ENCODE peak calls at places on chromosome 5, in five cellular contexts. One of them, this sample, is unnamed.

GRCh38 chr5:68884893-68885292 is 208.9 kb upstream of the SLC30A5 start:
- DNase-seq in astrocyte of the cerebellum: no peak
- DNase-seq in right lobe of liver: no peak
- DNase-seq in astrocyte of the spinal cord: no peak
- DNase-seq in progenitor cell of endocrine pancreas: no peak
- DNase-seq in this sample: no peak

GRCh38 chr5:84304591-84304990 is 80.1 kb downstream of the EDIL3 start:
- DNase-seq in astrocyte of the spinal cord: no peak
- DNase-seq in right lobe of liver: no peak
- DNase-seq in astrocyte of the cerebellum: no peak
- DNase-seq in progenitor cell of endocrine pancreas: no peak
- DNase-seq in this sample: no peak

GRCh38 chr5:98994636-98995035 is 65.8 kb upstream of the CHD1 start:
- DNase-seq in astrocyte of the spinal cord: no peak
- DNase-seq in astrocyte of the cerebellum: no peak
- DNase-seq in progenitor cell of endocrine pancreas: no peak
- DNase-seq in right lobe of liver: no peak
- DNase-seq in this sample: no peak

GRCh38 chr5:161925960-161926359 is 78.0 kb downstream of the GABRA1 start:
- DNase-seq in right lobe of liver: no peak
- DNase-seq in progenitor cell of endocrine pancreas: no peak
- DNase-seq in astrocyte of the spinal cord: no peak
- DNase-seq in astrocyte of the cerebellum: no peak
- DNase-seq in this sample: no peak

GRCh38 chr5:133382661-133383579 is 229.4 kb downstream of the FSTL4 start:
- DNase-seq in astrocyte of the cerebellum: no peak
- DNase-seq in right lobe of liver: no peak
- DNase-seq in progenitor cell of endocrine pancreas: no peak
- DNase-seq in astrocyte of the spinal cord: no peak
- DNase-seq in this sample: no peak

GRCh38 chr5:39459091-39459490 is 34.3 kb upstream of the DAB2 start:
- DNase-seq in astrocyte of the cerebellum: no peak
- DNase-seq in astrocyte of the spinal cord: no peak
- DNase-seq in progenitor cell of endocrine pancreas: no peak
- DNase-seq in right lobe of liver: no peak
- DNase-seq in this sample: no peak

GRCh38 chr5:159412284-159413046 is 82.2 kb upstream of the IL12B start:
- DNase-seq in progenitor cell of endocrine pancreas: no peak
- DNase-seq in astrocyte of the cerebellum: no peak
- DNase-seq in right lobe of liver: no peak
- DNase-seq in astrocyte of the spinal cord: no peak
- DNase-seq in this sample: no peak

GRCh38 chr5:135040331-135041144 is 6.5 kb upstream of the PITX1 start:
- DNase-seq in astrocyte of the spinal cord: no peak
- DNase-seq in right lobe of liver: no peak
- DNase-seq in astrocyte of the cerebellum: no peak
- DNase-seq in progenitor cell of endocrine pancreas: no peak
- DNase-seq in this sample: no peak

GRCh38 chr5:93249651-93250289 is 331.2 kb downstream of the NR2F1-AS1 start:
- DNase-seq in progenitor cell of endocrine pancreas: no peak
- DNase-seq in right lobe of liver: no peak
- DNase-seq in astrocyte of the cerebellum: peak
- DNase-seq in astrocyte of the spinal cord: peak
- DNase-seq in this sample: no peak

DNA sequence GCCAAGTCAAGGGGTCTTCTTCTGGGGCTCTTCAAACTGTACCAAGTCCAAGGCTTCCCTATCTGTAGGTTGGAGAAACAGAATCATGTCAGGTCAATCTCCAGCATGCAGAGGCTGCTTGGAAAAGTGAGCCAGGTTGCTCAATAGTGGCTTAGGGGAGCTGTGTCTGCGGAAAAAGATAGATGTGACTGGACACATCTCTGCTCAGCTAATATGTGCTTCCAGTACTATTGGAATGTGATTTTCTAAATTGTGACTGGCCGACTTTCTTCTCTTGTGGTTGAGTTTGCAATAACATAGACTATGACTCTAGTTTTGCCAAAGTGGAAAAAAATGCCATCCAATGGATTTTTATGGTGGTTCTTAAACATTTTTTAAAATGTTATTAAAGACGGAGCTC is 136.7 kb downstream of the BOD1 start:
- DNase-seq in progenitor cell of endocrine pancreas: no peak
- DNase-seq in astrocyte of the cerebellum: no peak
- DNase-seq in astrocyte of the spinal cord: no peak
- DNase-seq in right lobe of liver: no peak
- DNase-seq in this sample: peak
- TF ChIP-seq CTCF in progenitor cell of endocrine pancreas: no peak
- TF ChIP-seq CTCF in astrocyte of the cerebellum: no peak
- TF ChIP-seq CTCF in astrocyte of the spinal cord: no peak
- TF ChIP-seq CTCF in right lobe of liver: no peak
- TF ChIP-seq CTCF in this sample: no peak

GRCh38 chr5:157719231-157719630 is 12.0 kb upstream of the THG1L start:
- DNase-seq in astrocyte of the cerebellum: no peak
- DNase-seq in progenitor cell of endocrine pancreas: no peak
- DNase-seq in right lobe of liver: no peak
- DNase-seq in astrocyte of the spinal cord: no peak
- DNase-seq in this sample: no peak

GRCh38 chr5:157714036-157714435 is 17.2 kb upstream of the THG1L start:
- DNase-seq in right lobe of liver: no peak
- DNase-seq in astrocyte of the cerebellum: no peak
- DNase-seq in progenitor cell of endocrine pancreas: no peak
- DNase-seq in astrocyte of the spinal cord: no peak
- DNase-seq in this sample: no peak

GRCh38 chr5:157714480-157714879 is 16.7 kb upstream of the THG1L start:
- DNase-seq in astrocyte of the spinal cord: no peak
- DNase-seq in right lobe of liver: no peak
- DNase-seq in progenitor cell of endocrine pancreas: no peak
- DNase-seq in astrocyte of the cerebellum: no peak
- DNase-seq in this sample: no peak

GRCh38 chr5:157721159-157721558 is 10.1 kb upstream of the THG1L start:
- DNase-seq in progenitor cell of endocrine pancreas: no peak
- DNase-seq in astrocyte of the spinal cord: no peak
- DNase-seq in right lobe of liver: no peak
- DNase-seq in astrocyte of the cerebellum: no peak
- DNase-seq in this sample: no peak

GRCh38 chr5:157718529-157718928 is 12.7 kb upstream of the THG1L start:
- DNase-seq in astrocyte of the cerebellum: peak
- DNase-seq in progenitor cell of endocrine pancreas: no peak
- DNase-seq in right lobe of liver: no peak
- DNase-seq in astrocyte of the spinal cord: peak
- DNase-seq in this sample: peak
- TF ChIP-seq CTCF in astrocyte of the cerebellum: peak
- TF ChIP-seq CTCF in progenitor cell of endocrine pancreas: peak
- TF ChIP-seq CTCF in right lobe of liver: peak
- TF ChIP-seq CTCF in astrocyte of the spinal cord: peak
- TF ChIP-seq CTCF in this sample: peak

GRCh38 chr5:11815481-11815880 is 88.8 kb downstream of the CTNND2 start:
- DNase-seq in right lobe of liver: no peak
- DNase-seq in progenitor cell of endocrine pancreas: no peak
- DNase-seq in astrocyte of the cerebellum: no peak
- DNase-seq in astrocyte of the spinal cord: no peak
- DNase-seq in this sample: no peak

GRCh38 chr5:11809407-11809806 is 94.8 kb downstream of the CTNND2 start:
- DNase-seq in progenitor cell of endocrine pancreas: no peak
- DNase-seq in right lobe of liver: no peak
- DNase-seq in astrocyte of the spinal cord: no peak
- DNase-seq in astrocyte of the cerebellum: no peak
- DNase-seq in this sample: no peak

GRCh38 chr5:11815916-11816315 is 88.3 kb downstream of the CTNND2 start:
- DNase-seq in astrocyte of the cerebellum: no peak
- DNase-seq in progenitor cell of endocrine pancreas: no peak
- DNase-seq in right lobe of liver: no peak
- DNase-seq in astrocyte of the spinal cord: no peak
- DNase-seq in this sample: no peak

DNA sequence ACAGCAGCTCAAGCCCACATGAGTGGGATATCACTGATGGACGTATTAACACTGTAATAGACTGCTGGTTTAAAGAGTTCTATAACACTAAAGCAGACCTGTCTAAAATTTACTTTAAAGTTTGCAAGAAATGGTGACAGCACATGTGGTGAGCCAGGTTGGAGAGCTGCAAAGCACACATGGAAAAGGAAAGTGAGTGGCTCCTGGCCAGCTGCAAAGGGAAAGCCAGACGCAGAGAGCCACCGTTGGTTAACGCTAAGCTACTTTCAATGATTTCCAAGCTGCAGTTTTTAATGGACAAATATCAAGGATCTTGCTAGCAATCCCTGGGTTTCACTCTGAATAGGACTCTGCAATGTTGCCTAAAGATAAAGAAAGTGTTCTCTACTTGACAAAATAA is 89.9 kb downstream of the CTNND2 start:
- DNase-seq in astrocyte of the spinal cord: no peak
- DNase-seq in right lobe of liver: no peak
- DNase-seq in progenitor cell of endocrine pancreas: no peak
- DNase-seq in astrocyte of the cerebellum: no peak
- DNase-seq in this sample: no peak
- TF ChIP-seq CTCF in astrocyte of the spinal cord: no peak
- TF ChIP-seq CTCF in right lobe of liver: no peak
- TF ChIP-seq CTCF in progenitor cell of endocrine pancreas: no peak
- TF ChIP-seq CTCF in astrocyte of the cerebellum: no peak
- TF ChIP-seq CTCF in this sample: no peak

GRCh38 chr5:180093651-180094382 is 22.3 kb upstream of the RNF130 start:
- DNase-seq in astrocyte of the cerebellum: no peak
- DNase-seq in progenitor cell of endocrine pancreas: no peak
- DNase-seq in right lobe of liver: no peak
- DNase-seq in astrocyte of the spinal cord: no peak
- DNase-seq in this sample: no peak

GRCh38 chr5:180093241-180093640 is 21.7 kb upstream of the RNF130 start:
- DNase-seq in astrocyte of the spinal cord: no peak
- DNase-seq in astrocyte of the cerebellum: no peak
- DNase-seq in right lobe of liver: no peak
- DNase-seq in progenitor cell of endocrine pancreas: no peak
- DNase-seq in this sample: no peak

GRCh38 chr5:180088561-180088960 is 17.0 kb upstream of the RNF130 start:
- DNase-seq in progenitor cell of endocrine pancreas: no peak
- DNase-seq in right lobe of liver: no peak
- DNase-seq in astrocyte of the cerebellum: no peak
- DNase-seq in astrocyte of the spinal cord: no peak
- DNase-seq in this sample: no peak

GRCh38 chr5:180090098-180090768 is 18.7 kb upstream of the RNF130 start:
- DNase-seq in astrocyte of the spinal cord: peak
- DNase-seq in astrocyte of the cerebellum: no peak
- DNase-seq in right lobe of liver: peak
- DNase-seq in progenitor cell of endocrine pancreas: peak
- DNase-seq in this sample: no peak

DNA sequence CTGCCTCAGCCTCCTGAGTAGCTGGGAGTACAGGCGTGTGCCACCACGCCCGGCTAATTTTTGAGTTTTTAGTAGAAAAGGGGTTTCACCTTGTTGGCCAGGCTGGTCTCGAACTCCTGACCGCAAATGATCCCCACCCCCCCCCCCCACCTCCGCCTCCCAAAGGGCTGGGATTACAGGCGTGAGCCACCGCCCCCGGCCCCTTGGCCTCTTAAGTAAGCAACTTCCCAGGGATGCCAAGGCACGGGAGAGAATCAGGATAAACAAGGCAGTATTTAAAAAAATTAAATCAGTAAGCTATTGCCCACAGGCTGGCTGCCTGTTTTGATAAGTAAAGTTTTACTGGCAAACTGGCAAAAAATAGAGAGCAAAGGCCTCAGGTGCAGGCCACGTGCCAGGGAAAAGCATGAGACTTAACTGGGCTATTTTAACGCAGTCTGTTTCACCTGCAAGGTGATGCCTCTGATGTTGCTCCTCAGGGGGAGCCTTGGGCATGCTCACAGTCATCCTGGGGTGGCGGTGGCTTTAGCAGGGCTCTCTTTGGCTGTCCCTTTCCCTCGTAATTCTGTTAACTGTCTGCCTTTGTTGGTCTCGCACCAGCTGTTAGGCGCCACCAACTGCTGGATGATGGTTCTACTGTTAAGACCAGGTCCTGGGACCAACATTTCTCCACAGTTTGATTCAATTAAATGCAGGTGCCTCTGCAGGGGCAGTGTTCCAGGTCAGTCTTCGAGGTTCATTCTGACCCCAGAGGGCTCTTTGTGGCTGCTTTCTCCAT is 19.4 kb upstream of the RNF130 start:
- DNase-seq in astrocyte of the cerebellum: no peak
- DNase-seq in progenitor cell of endocrine pancreas: no peak
- DNase-seq in astrocyte of the spinal cord: peak
- DNase-seq in right lobe of liver: peak
- DNase-seq in this sample: no peak
- TF ChIP-seq CTCF in astrocyte of the cerebellum: peak
- TF ChIP-seq CTCF in progenitor cell of endocrine pancreas: no peak
- TF ChIP-seq CTCF in astrocyte of the spinal cord: peak
- TF ChIP-seq CTCF in right lobe of liver: peak
- TF ChIP-seq CTCF in this sample: peak

GRCh38 chr5:82467006-82467561 is 188.9 kb upstream of the RPS23 start:
- DNase-seq in progenitor cell of endocrine pancreas: no peak
- DNase-seq in astrocyte of the spinal cord: peak
- DNase-seq in astrocyte of the cerebellum: no peak
- DNase-seq in right lobe of liver: no peak
- DNase-seq in this sample: peak
- TF ChIP-seq CTCF in progenitor cell of endocrine pancreas: no peak
- TF ChIP-seq CTCF in astrocyte of the spinal cord: peak
- TF ChIP-seq CTCF in astrocyte of the cerebellum: no peak
- TF ChIP-seq CTCF in right lobe of liver: no peak
- TF ChIP-seq CTCF in this sample: peak

GRCh38 chr5:168992687-168993086 is 308.3 kb downstream of the SLIT3 start:
- DNase-seq in right lobe of liver: no peak
- DNase-seq in astrocyte of the spinal cord: no peak
- DNase-seq in progenitor cell of endocrine pancreas: peak
- DNase-seq in astrocyte of the cerebellum: no peak
- DNase-seq in this sample: no peak
- TF ChIP-seq CTCF in right lobe of liver: no peak
- TF ChIP-seq CTCF in astrocyte of the spinal cord: peak
- TF ChIP-seq CTCF in progenitor cell of endocrine pancreas: peak
- TF ChIP-seq CTCF in astrocyte of the cerebellum: peak
- TF ChIP-seq CTCF in this sample: peak

DNA sequence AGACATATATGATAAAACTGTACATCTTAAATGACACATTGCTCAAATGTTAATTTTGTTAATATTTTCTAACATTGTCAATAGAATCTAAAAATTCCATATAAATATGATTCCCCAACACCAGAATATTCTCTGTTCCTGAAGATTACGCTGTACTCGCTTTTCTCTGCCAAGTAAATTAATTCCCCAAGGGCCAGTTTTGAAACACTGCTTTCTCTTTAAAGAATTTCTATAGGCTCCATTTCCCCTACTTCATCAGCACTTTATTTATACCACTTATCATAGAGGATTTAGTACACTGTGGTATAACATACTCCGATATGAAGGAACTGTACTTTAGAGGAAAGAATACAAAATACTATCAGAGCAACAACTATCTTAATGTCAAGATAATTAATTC is 101.4 kb upstream of the ACOT12 start:
- DNase-seq in progenitor cell of endocrine pancreas: no peak
- DNase-seq in right lobe of liver: no peak
- DNase-seq in astrocyte of the spinal cord: no peak
- DNase-seq in astrocyte of the cerebellum: no peak
- DNase-seq in this sample: no peak
- TF ChIP-seq CTCF in progenitor cell of endocrine pancreas: no peak
- TF ChIP-seq CTCF in right lobe of liver: no peak
- TF ChIP-seq CTCF in astrocyte of the spinal cord: no peak
- TF ChIP-seq CTCF in astrocyte of the cerebellum: no peak
- TF ChIP-seq CTCF in this sample: no peak